ENCODE peak calls at places on chromosome 18, in seven cellular contexts. V is activated CD4-positive, alpha-beta T cell treated with anti-CD3 and anti-CD28 coated beads, Interleukin-2, amount 50 U/mL, for 1 hour; G is brain microvascular endothelial cell; O is neuronal stem cell; R is T follicular helper cell; S is CD8-positive, alpha-beta memory T cell; A is GM18507. F is an unnamed sample.
A peak's percentile ranks its signal among the peaks of the same experiment; 100 is the strongest.

GRCh38 chr18:8215741-8216140 is 393.5 kb upstream of the RAB12 start:
- DNase-seq in V (no peak), G (no peak), O (no peak), R (no peak), S (no peak), A (no peak), F (no peak)

GRCh38 chr18:49018553-49018943 is 67.8 kb upstream of the SMAD7 start:
- DNase-seq in V (no peak), G (no peak), O (no peak), R (no peak), S (no peak), A (no peak), F (no peak)

GRCh38 chr18:45232058-45232457 is 383.2 kb upstream of the SLC14A2 start:
- DNase-seq in V (no peak), G (no peak), O (no peak), R (no peak), S (no peak), A (no peak), F (no peak)

GRCh38 chr18:51009071-51009470 is 20.9 kb upstream of the SMAD4 start:
- DNase-seq in V (no peak), G (no peak), O (no peak), R (no peak), S (no peak), A (no peak), F (no peak)

GRCh38 chr18:48787523-48788151 is 163.1 kb downstream of the SMAD7 start:
- DNase-seq in V (no peak), G (peak; percentile 70), O (no peak), R (no peak), S (no peak), A (no peak), F (no peak)

GRCh38 chr18:26405190-26405781 is 143.1 kb downstream of the KCTD1 start:
- DNase-seq in V (no peak), G (peak; percentile 12), O (no peak), R (no peak), S (no peak), A (peak; percentile 52), F (no peak)

GRCh38 chr18:44901283-44901682 is 220.6 kb downstream of the SETBP1 start:
- DNase-seq in V (no peak), G (no peak), O (no peak), R (no peak), S (no peak), A (no peak), F (no peak)

GRCh38 chr18:62282188-62282629 is 42.9 kb upstream of the TNFRSF11A start:
- DNase-seq in V (no peak), G (peak; percentile 58), O (no peak), R (no peak), S (no peak), A (no peak), F (peak; percentile 49)

GRCh38 chr18:37393945-37394609 is 171.5 kb downstream of the CELF4 start:
- DNase-seq in V (no peak), G (peak; percentile 16), O (peak; percentile 89), R (no peak), S (no peak), A (no peak), F (peak; percentile 23)

GRCh38 chr18:54043484-54044256 is 180.8 kb downstream of the MBD2 start:
- DNase-seq in V (no peak), G (no peak), O (no peak), R (no peak), S (no peak), A (no peak), F (no peak)

GRCh38 chr18:75052475-75052874 is 156.5 kb downstream of the PTGR3 start:
- DNase-seq in V (no peak), G (no peak), O (no peak), R (no peak), S (no peak), A (no peak), F (no peak)

GRCh38 chr18:47912794-47913594 is 17.5 kb downstream of the SMAD2 start:
- DNase-seq in V (no peak), G (no peak), O (no peak), R (no peak), S (no peak), A (no peak), F (no peak)

GRCh38 chr18:59067873-59068272 is 71.8 kb upstream of the SEC11C start:
- DNase-seq in V (no peak), G (peak; percentile 12), O (no peak), R (no peak), S (no peak), A (no peak), F (no peak)